ENCODE peak calls at places on chromosome 19, in ten cellular contexts. One of them, this sample, is unnamed.

GRCh38 chr19:19822148-19822429 is 539 bp upstream of the ZNF506 start:
- DNase-seq in ascending aorta: no peak
- DNase-seq in omental fat pad: no peak
- DNase-seq in B cell: peak; percentile 22
- DNase-seq in astrocyte of the spinal cord: no peak
- DNase-seq in Calu3: no peak
- DNase-seq in neural crest cell: no peak
- DNase-seq in suprapubic skin: no peak
- DNase-seq in cardiac fibroblast: no peak
- DNase-seq in tibial nerve: no peak
- DNase-seq in this sample: no peak

GRCh38 chr19:31733591-31733990 is 384.4 kb upstream of the TSHZ3 start:
- DNase-seq in ascending aorta: no peak
- DNase-seq in omental fat pad: no peak
- DNase-seq in B cell: no peak
- DNase-seq in astrocyte of the spinal cord: no peak
- DNase-seq in Calu3: no peak
- DNase-seq in neural crest cell: no peak
- DNase-seq in suprapubic skin: no peak
- DNase-seq in cardiac fibroblast: no peak
- DNase-seq in tibial nerve: no peak
- DNase-seq in this sample: no peak

GRCh38 chr19:52410276-52410675 is 12.6 kb downstream of the ZNF528 start:
- DNase-seq in ascending aorta: no peak
- DNase-seq in omental fat pad: no peak
- DNase-seq in B cell: no peak
- DNase-seq in astrocyte of the spinal cord: no peak
- DNase-seq in Calu3: no peak
- DNase-seq in neural crest cell: no peak
- DNase-seq in suprapubic skin: no peak
- DNase-seq in cardiac fibroblast: no peak
- DNase-seq in tibial nerve: no peak
- DNase-seq in this sample: no peak

GRCh38 chr19:15529774-15530372 is 21.5 kb downstream of the CYP4F22 start:
- DNase-seq in ascending aorta: no peak
- DNase-seq in omental fat pad: no peak
- DNase-seq in B cell: no peak
- DNase-seq in astrocyte of the spinal cord: no peak
- DNase-seq in Calu3: no peak
- DNase-seq in neural crest cell: no peak
- DNase-seq in suprapubic skin: peak; percentile 76
- DNase-seq in cardiac fibroblast: peak; percentile 29
- DNase-seq in tibial nerve: no peak
- DNase-seq in this sample: no peak

GRCh38 chr19:49641688-49642487 is at the start of gene SCAF1:
- DNase-seq in ascending aorta: peak; percentile 99
- DNase-seq in omental fat pad: peak; percentile 81
- DNase-seq in B cell: peak; percentile 99
- DNase-seq in astrocyte of the spinal cord: peak; percentile 100
- DNase-seq in Calu3: peak; percentile 100
- DNase-seq in neural crest cell: peak; percentile 97
- DNase-seq in suprapubic skin: peak; percentile 99
- DNase-seq in cardiac fibroblast: peak; percentile 99
- DNase-seq in tibial nerve: peak; percentile 98
- DNase-seq in this sample: peak; percentile 100

GRCh38 chr19:41323023-41323422 is 13.1 kb downstream of the CCDC97 start:
- DNase-seq in ascending aorta: no peak
- DNase-seq in omental fat pad: no peak
- DNase-seq in B cell: no peak
- DNase-seq in astrocyte of the spinal cord: peak; percentile 79
- DNase-seq in Calu3: no peak
- DNase-seq in neural crest cell: no peak
- DNase-seq in suprapubic skin: no peak
- DNase-seq in cardiac fibroblast: peak; percentile 75
- DNase-seq in tibial nerve: no peak
- DNase-seq in this sample: peak; percentile 79

GRCh38 chr19:17209126-17210036 is 5.8 kb upstream of the USE1 start:
- DNase-seq in ascending aorta: no peak
- DNase-seq in omental fat pad: no peak
- DNase-seq in B cell: peak; percentile 60
- DNase-seq in astrocyte of the spinal cord: peak; percentile 32
- DNase-seq in Calu3: peak; percentile 13
- DNase-seq in neural crest cell: peak; percentile 31
- DNase-seq in suprapubic skin: no peak
- DNase-seq in cardiac fibroblast: peak; percentile 45
- DNase-seq in tibial nerve: no peak
- DNase-seq in this sample: peak; percentile 34

GRCh38 chr19:42376177-42376555 is 13.9 kb downstream of the CNFN start:
- DNase-seq in ascending aorta: no peak
- DNase-seq in omental fat pad: no peak
- DNase-seq in B cell: no peak
- DNase-seq in astrocyte of the spinal cord: no peak
- DNase-seq in Calu3: no peak
- DNase-seq in neural crest cell: no peak
- DNase-seq in suprapubic skin: no peak
- DNase-seq in cardiac fibroblast: no peak
- DNase-seq in tibial nerve: no peak
- DNase-seq in this sample: no peak

GRCh38 chr19:34193876-34194275 is 21.6 kb downstream of the LSM14A start:
- DNase-seq in ascending aorta: no peak
- DNase-seq in omental fat pad: no peak
- DNase-seq in B cell: no peak
- DNase-seq in astrocyte of the spinal cord: no peak
- DNase-seq in Calu3: no peak
- DNase-seq in neural crest cell: no peak
- DNase-seq in suprapubic skin: no peak
- DNase-seq in cardiac fibroblast: no peak
- DNase-seq in tibial nerve: no peak
- DNase-seq in this sample: no peak

GRCh38 chr19:48670699-48671455 is 1.9 kb downstream of the NTN5 start:
- DNase-seq in ascending aorta: no peak
- DNase-seq in omental fat pad: no peak
- DNase-seq in B cell: no peak
- DNase-seq in astrocyte of the spinal cord: no peak
- DNase-seq in Calu3: no peak
- DNase-seq in neural crest cell: no peak
- DNase-seq in suprapubic skin: no peak
- DNase-seq in cardiac fibroblast: no peak
- DNase-seq in tibial nerve: no peak
- DNase-seq in this sample: no peak

GRCh38 chr19:33438987-33439781 is 65.7 kb downstream of the CEBPG start:
- DNase-seq in ascending aorta: no peak
- DNase-seq in omental fat pad: no peak
- DNase-seq in B cell: no peak
- DNase-seq in astrocyte of the spinal cord: no peak
- DNase-seq in Calu3: no peak
- DNase-seq in neural crest cell: no peak
- DNase-seq in suprapubic skin: no peak
- DNase-seq in cardiac fibroblast: no peak
- DNase-seq in tibial nerve: no peak
- DNase-seq in this sample: no peak

DNA sequence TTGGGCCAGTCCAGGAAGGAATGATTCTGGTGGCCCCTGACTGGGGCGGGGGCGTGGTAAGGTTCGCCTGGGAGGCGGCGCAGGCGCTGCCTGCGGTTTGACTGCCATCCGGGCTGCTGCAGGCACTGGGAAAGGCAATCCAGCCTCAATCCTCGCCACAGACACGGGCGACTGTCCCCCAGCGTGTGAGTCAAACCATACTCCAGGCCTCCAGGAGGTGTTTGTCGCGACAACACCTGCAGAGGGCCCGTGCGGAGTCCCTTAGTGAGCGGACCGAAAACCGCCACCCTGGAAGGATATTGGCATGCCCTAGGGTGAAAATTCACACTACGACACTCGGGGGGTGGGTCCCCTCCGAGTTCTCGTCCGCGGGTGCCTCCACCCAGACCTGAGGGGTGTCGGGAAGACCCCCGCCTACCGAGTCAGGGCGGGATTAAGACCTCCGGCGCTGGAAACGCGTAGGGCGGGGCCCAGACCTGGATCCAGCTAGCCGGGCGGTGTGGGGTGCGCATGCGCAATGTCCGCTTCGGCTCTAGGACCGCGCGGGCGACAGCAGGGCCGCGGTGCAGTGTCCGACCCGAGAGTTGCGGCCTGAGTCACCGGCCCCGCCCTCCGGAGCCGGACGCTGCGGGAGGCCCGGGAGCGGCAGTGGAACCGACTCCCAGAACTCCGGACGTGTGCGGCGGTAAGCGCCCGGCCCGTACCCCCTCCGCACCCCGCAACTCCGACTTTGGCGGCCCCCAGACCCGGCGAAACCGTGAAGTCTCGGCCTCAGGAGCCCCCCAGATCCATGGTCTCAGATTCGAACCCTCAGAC is at the start of gene CAPNS1:
- DNase-seq in ascending aorta: peak; percentile 85
- DNase-seq in omental fat pad: peak; percentile 72
- DNase-seq in B cell: peak; percentile 95
- DNase-seq in astrocyte of the spinal cord: peak; percentile 97
- DNase-seq in Calu3: peak; percentile 99
- DNase-seq in neural crest cell: peak; percentile 96
- DNase-seq in suprapubic skin: peak; percentile 98
- DNase-seq in cardiac fibroblast: peak; percentile 95
- DNase-seq in tibial nerve: peak; percentile 92
- DNase-seq in this sample: peak; percentile 96
- TF ChIP-seq CTCF in ascending aorta: peak; percentile 11
- TF ChIP-seq CTCF in omental fat pad: no peak
- TF ChIP-seq CTCF in B cell: peak; percentile 37
- TF ChIP-seq CTCF in astrocyte of the spinal cord: no peak
- TF ChIP-seq CTCF in Calu3: peak; percentile 20
- TF ChIP-seq CTCF in neural crest cell: peak; percentile 49
- TF ChIP-seq CTCF in suprapubic skin: no peak
- TF ChIP-seq CTCF in cardiac fibroblast: no peak
- TF ChIP-seq CTCF in tibial nerve: peak; percentile 24
- TF ChIP-seq CTCF in this sample: no peak

GRCh38 chr19:8069116-8069973 is 16.8 kb downstream of the CCL25 start:
- DNase-seq in ascending aorta: no peak
- DNase-seq in omental fat pad: no peak
- DNase-seq in B cell: no peak
- DNase-seq in astrocyte of the spinal cord: no peak
- DNase-seq in Calu3: no peak
- DNase-seq in neural crest cell: peak; percentile 36
- DNase-seq in suprapubic skin: no peak
- DNase-seq in cardiac fibroblast: peak; percentile 9
- DNase-seq in tibial nerve: no peak
- DNase-seq in this sample: no peak
- TF ChIP-seq CTCF in ascending aorta: peak; percentile 15
- TF ChIP-seq CTCF in omental fat pad: no peak
- TF ChIP-seq CTCF in B cell: peak; percentile 54
- TF ChIP-seq CTCF in astrocyte of the spinal cord: peak; percentile 58
- TF ChIP-seq CTCF in Calu3: peak; percentile 46
- TF ChIP-seq CTCF in neural crest cell: peak; percentile 75
- TF ChIP-seq CTCF in suprapubic skin: peak; percentile 13
- TF ChIP-seq CTCF in cardiac fibroblast: peak; percentile 59
- TF ChIP-seq CTCF in tibial nerve: no peak
- TF ChIP-seq CTCF in this sample: peak; percentile 55

GRCh38 chr19:56113071-56113632 is 7.9 kb downstream of the ZNF787 start:
- DNase-seq in ascending aorta: no peak
- DNase-seq in omental fat pad: no peak
- DNase-seq in B cell: peak; percentile 70
- DNase-seq in astrocyte of the spinal cord: no peak
- DNase-seq in Calu3: no peak
- DNase-seq in neural crest cell: no peak
- DNase-seq in suprapubic skin: no peak
- DNase-seq in cardiac fibroblast: no peak
- DNase-seq in tibial nerve: no peak
- DNase-seq in this sample: no peak
- TF ChIP-seq CTCF in ascending aorta: no peak
- TF ChIP-seq CTCF in omental fat pad: no peak
- TF ChIP-seq CTCF in B cell: no peak
- TF ChIP-seq CTCF in astrocyte of the spinal cord: no peak
- TF ChIP-seq CTCF in Calu3: no peak
- TF ChIP-seq CTCF in neural crest cell: no peak
- TF ChIP-seq CTCF in suprapubic skin: no peak
- TF ChIP-seq CTCF in cardiac fibroblast: no peak
- TF ChIP-seq CTCF in tibial nerve: no peak
- TF ChIP-seq CTCF in this sample: no peak

GRCh38 chr19:39083983-39084731 is at the start of gene ACP7:
- DNase-seq in ascending aorta: no peak
- DNase-seq in omental fat pad: no peak
- DNase-seq in B cell: no peak
- DNase-seq in astrocyte of the spinal cord: no peak
- DNase-seq in Calu3: peak; percentile 78
- DNase-seq in neural crest cell: no peak
- DNase-seq in suprapubic skin: no peak
- DNase-seq in cardiac fibroblast: no peak
- DNase-seq in tibial nerve: no peak
- DNase-seq in this sample: no peak
- TF ChIP-seq CTCF in ascending aorta: no peak
- TF ChIP-seq CTCF in omental fat pad: no peak
- TF ChIP-seq CTCF in B cell: no peak
- TF ChIP-seq CTCF in astrocyte of the spinal cord: no peak
- TF ChIP-seq CTCF in Calu3: no peak
- TF ChIP-seq CTCF in neural crest cell: no peak
- TF ChIP-seq CTCF in suprapubic skin: no peak
- TF ChIP-seq CTCF in cardiac fibroblast: no peak
- TF ChIP-seq CTCF in tibial nerve: no peak
- TF ChIP-seq CTCF in this sample: no peak

GRCh38 chr19:23305555-23305954 is 55.4 kb upstream of the ZNF724 start:
- DNase-seq in ascending aorta: no peak
- DNase-seq in omental fat pad: no peak
- DNase-seq in B cell: no peak
- DNase-seq in astrocyte of the spinal cord: no peak
- DNase-seq in Calu3: no peak
- DNase-seq in neural crest cell: no peak
- DNase-seq in suprapubic skin: no peak
- DNase-seq in cardiac fibroblast: no peak
- DNase-seq in tibial nerve: no peak
- DNase-seq in this sample: no peak
- TF ChIP-seq CTCF in ascending aorta: no peak
- TF ChIP-seq CTCF in omental fat pad: no peak
- TF ChIP-seq CTCF in B cell: no peak
- TF ChIP-seq CTCF in astrocyte of the spinal cord: no peak
- TF ChIP-seq CTCF in Calu3: no peak
- TF ChIP-seq CTCF in neural crest cell: no peak
- TF ChIP-seq CTCF in suprapubic skin: no peak
- TF ChIP-seq CTCF in cardiac fibroblast: no peak
- TF ChIP-seq CTCF in tibial nerve: no peak
- TF ChIP-seq CTCF in this sample: no peak